ENCODE peak calls at places on chromosomes 5 and 9, in six cellular contexts. One of them, this sample, is unnamed.

GRCh38 chr9:29555452-29555851 is 1982.2 kb upstream of the C9orf72 start:
- DNase-seq in fibroblast of mammary gland: no peak
- DNase-seq in cardiac fibroblast: no peak
- DNase-seq in tibial nerve: no peak
- DNase-seq in RWPE1: no peak
- DNase-seq in activated CD8-positive, alpha-beta T cell treated with anti-CD3 and anti-CD28 coated beads, Interleukin-2, amount 10 ng/mL, durations not matched to agents 7 days and 5 days: no peak
- DNase-seq in this sample: no peak

GRCh38 chr5:161544350-161544765 is 2.2 kb downstream of the GABRB2 start:
- DNase-seq in fibroblast of mammary gland: peak; percentile 54
- DNase-seq in cardiac fibroblast: peak; percentile 58
- DNase-seq in tibial nerve: no peak
- DNase-seq in RWPE1: peak; percentile 48
- DNase-seq in activated CD8-positive, alpha-beta T cell treated with anti-CD3 and anti-CD28 coated beads, Interleukin-2, amount 10 ng/mL, durations not matched to agents 7 days and 5 days: peak; percentile 43
- DNase-seq in this sample: no peak

GRCh38 chr5:7876867-7877266 is 7.9 kb downstream of the MTRR start:
- DNase-seq in fibroblast of mammary gland: peak; percentile 78
- DNase-seq in cardiac fibroblast: peak; percentile 70
- DNase-seq in tibial nerve: no peak
- DNase-seq in RWPE1: peak; percentile 22
- DNase-seq in activated CD8-positive, alpha-beta T cell treated with anti-CD3 and anti-CD28 coated beads, Interleukin-2, amount 10 ng/mL, durations not matched to agents 7 days and 5 days: no peak
- DNase-seq in this sample: no peak

GRCh38 chr9:86764230-86765039 is 182.9 kb downstream of the GAS1 start:
- DNase-seq in fibroblast of mammary gland: no peak
- DNase-seq in cardiac fibroblast: no peak
- DNase-seq in tibial nerve: no peak
- DNase-seq in RWPE1: no peak
- DNase-seq in activated CD8-positive, alpha-beta T cell treated with anti-CD3 and anti-CD28 coated beads, Interleukin-2, amount 10 ng/mL, durations not matched to agents 7 days and 5 days: no peak
- DNase-seq in this sample: no peak

GRCh38 chr9:69171049-69171448 is 3.0 kb upstream of the TJP2 start:
- DNase-seq in fibroblast of mammary gland: peak; percentile 55
- DNase-seq in cardiac fibroblast: peak; percentile 81
- DNase-seq in tibial nerve: no peak
- DNase-seq in RWPE1: peak; percentile 85
- DNase-seq in activated CD8-positive, alpha-beta T cell treated with anti-CD3 and anti-CD28 coated beads, Interleukin-2, amount 10 ng/mL, durations not matched to agents 7 days and 5 days: no peak
- DNase-seq in this sample: no peak

GRCh38 chr5:475704-476101 is 32.7 kb downstream of the EXOC3 start:
- DNase-seq in fibroblast of mammary gland: no peak
- DNase-seq in cardiac fibroblast: no peak
- DNase-seq in tibial nerve: no peak
- DNase-seq in RWPE1: no peak
- DNase-seq in activated CD8-positive, alpha-beta T cell treated with anti-CD3 and anti-CD28 coated beads, Interleukin-2, amount 10 ng/mL, durations not matched to agents 7 days and 5 days: no peak
- DNase-seq in this sample: no peak

GRCh38 chr5:61596265-61596664 is 264.2 kb downstream of the ZSWIM6 start:
- DNase-seq in fibroblast of mammary gland: no peak
- DNase-seq in cardiac fibroblast: no peak
- DNase-seq in tibial nerve: no peak
- DNase-seq in RWPE1: no peak
- DNase-seq in activated CD8-positive, alpha-beta T cell treated with anti-CD3 and anti-CD28 coated beads, Interleukin-2, amount 10 ng/mL, durations not matched to agents 7 days and 5 days: no peak
- DNase-seq in this sample: no peak

GRCh38 chr9:108786756-108787663 is 68.8 kb downstream of the ACTL7B start:
- DNase-seq in fibroblast of mammary gland: peak; percentile 39
- DNase-seq in cardiac fibroblast: peak; percentile 53
- DNase-seq in tibial nerve: no peak
- DNase-seq in RWPE1: peak; percentile 95
- DNase-seq in activated CD8-positive, alpha-beta T cell treated with anti-CD3 and anti-CD28 coated beads, Interleukin-2, amount 10 ng/mL, durations not matched to agents 7 days and 5 days: no peak
- DNase-seq in this sample: no peak

GRCh38 chr9:104993291-104993963 is 65.5 kb upstream of the ABCA1 start:
- DNase-seq in fibroblast of mammary gland: peak; percentile 67
- DNase-seq in cardiac fibroblast: peak; percentile 72
- DNase-seq in tibial nerve: peak; percentile 65
- DNase-seq in RWPE1: no peak
- DNase-seq in activated CD8-positive, alpha-beta T cell treated with anti-CD3 and anti-CD28 coated beads, Interleukin-2, amount 10 ng/mL, durations not matched to agents 7 days and 5 days: no peak
- DNase-seq in this sample: peak; percentile 46

GRCh38 chr9:133836818-133837217 is 98.7 kb upstream of the SARDH start:
- DNase-seq in fibroblast of mammary gland: no peak
- DNase-seq in cardiac fibroblast: no peak
- DNase-seq in tibial nerve: no peak
- DNase-seq in RWPE1: no peak
- DNase-seq in activated CD8-positive, alpha-beta T cell treated with anti-CD3 and anti-CD28 coated beads, Interleukin-2, amount 10 ng/mL, durations not matched to agents 7 days and 5 days: no peak
- DNase-seq in this sample: no peak

GRCh38 chr5:61327761-61328753 is 4.0 kb upstream of the ZSWIM6 start:
- DNase-seq in fibroblast of mammary gland: peak; percentile 97
- DNase-seq in cardiac fibroblast: peak; percentile 94
- DNase-seq in tibial nerve: no peak
- DNase-seq in RWPE1: peak; percentile 58
- DNase-seq in activated CD8-positive, alpha-beta T cell treated with anti-CD3 and anti-CD28 coated beads, Interleukin-2, amount 10 ng/mL, durations not matched to agents 7 days and 5 days: peak; percentile 41
- DNase-seq in this sample: no peak

GRCh38 chr9:137095664-137096517 is 9.1 kb downstream of the MAN1B1 start:
- DNase-seq in fibroblast of mammary gland: no peak
- DNase-seq in cardiac fibroblast: no peak
- DNase-seq in tibial nerve: no peak
- DNase-seq in RWPE1: no peak
- DNase-seq in activated CD8-positive, alpha-beta T cell treated with anti-CD3 and anti-CD28 coated beads, Interleukin-2, amount 10 ng/mL, durations not matched to agents 7 days and 5 days: peak; percentile 94
- DNase-seq in this sample: peak; percentile 90

GRCh38 chr5:10524376-10525123 is 39.3 kb upstream of the ANKRD33B start:
- DNase-seq in fibroblast of mammary gland: peak; percentile 100
- DNase-seq in cardiac fibroblast: peak; percentile 95
- DNase-seq in tibial nerve: peak; percentile 77
- DNase-seq in RWPE1: no peak
- DNase-seq in activated CD8-positive, alpha-beta T cell treated with anti-CD3 and anti-CD28 coated beads, Interleukin-2, amount 10 ng/mL, durations not matched to agents 7 days and 5 days: no peak
- DNase-seq in this sample: no peak

This sample was measured in CD8-positive, alpha-beta memory T cell.